ENCODE peak calls at places on chromosomes 11 and 22, in eight cellular contexts. One of them, this sample, is unnamed.

GRCh38 chr22:19663286-19663815 is 51.0 kb upstream of the SEPTIN5 start:
- DNase-seq in transverse colon: peak
- DNase-seq in GM23338: no peak
- DNase-seq in A549: no peak
- DNase-seq in HCT116: no peak
- DNase-seq in esophagus muscularis mucosa: no peak
- DNase-seq in fibroblast of lung: peak
- DNase-seq in Panc1: no peak
- DNase-seq in this sample: peak

GRCh38 chr11:108871152-108871551 is 206.3 kb downstream of the DDX10 start:
- DNase-seq in GM23338: peak
- DNase-seq in A549: no peak
- DNase-seq in Panc1: no peak
- DNase-seq in fibroblast of lung: peak
- DNase-seq in esophagus muscularis mucosa: no peak
- DNase-seq in HCT116: no peak
- DNase-seq in transverse colon: no peak
- DNase-seq in this sample: peak

GRCh38 chr11:69283446-69283845 is 10.5 kb upstream of the MYEOV start:
- DNase-seq in esophagus muscularis mucosa: no peak
- DNase-seq in Panc1: no peak
- DNase-seq in transverse colon: no peak
- DNase-seq in GM23338: no peak
- DNase-seq in A549: no peak
- DNase-seq in HCT116: no peak
- DNase-seq in fibroblast of lung: no peak
- DNase-seq in this sample: no peak

GRCh38 chr11:70040452-70040851 is 37.7 kb upstream of the ANO1 start:
- DNase-seq in Panc1: no peak
- DNase-seq in fibroblast of lung: no peak
- DNase-seq in GM23338: no peak
- DNase-seq in A549: no peak
- DNase-seq in esophagus muscularis mucosa: peak
- DNase-seq in HCT116: no peak
- DNase-seq in transverse colon: no peak
- DNase-seq in this sample: no peak

GRCh38 chr22:44723801-44724200 is 21.8 kb downstream of the PRR5 start:
- DNase-seq in A549: peak
- DNase-seq in esophagus muscularis mucosa: no peak
- DNase-seq in GM23338: no peak
- DNase-seq in Panc1: no peak
- DNase-seq in transverse colon: no peak
- DNase-seq in HCT116: peak
- DNase-seq in fibroblast of lung: peak
- DNase-seq in this sample: peak

GRCh38 chr11:117315285-117316196 is 515 bp downstream of the BACE1 start:
- DNase-seq in Panc1: no peak
- DNase-seq in fibroblast of lung: peak
- DNase-seq in esophagus muscularis mucosa: no peak
- DNase-seq in transverse colon: no peak
- DNase-seq in A549: no peak
- DNase-seq in GM23338: peak
- DNase-seq in HCT116: no peak
- DNase-seq in this sample: no peak

GRCh38 chr11:111696556-111696955 is 69.6 kb downstream of the PPP2R1B start:
- DNase-seq in Panc1: no peak
- DNase-seq in GM23338: no peak
- DNase-seq in transverse colon: no peak
- DNase-seq in esophagus muscularis mucosa: no peak
- DNase-seq in HCT116: no peak
- DNase-seq in fibroblast of lung: peak
- DNase-seq in A549: no peak
- DNase-seq in this sample: peak

GRCh38 chr11:26583550-26583949 is 11.5 kb upstream of the MUC15 start:
- DNase-seq in GM23338: no peak
- DNase-seq in Panc1: no peak
- DNase-seq in esophagus muscularis mucosa: no peak
- DNase-seq in A549: no peak
- DNase-seq in fibroblast of lung: no peak
- DNase-seq in transverse colon: no peak
- DNase-seq in HCT116: no peak
- DNase-seq in this sample: peak

GRCh38 chr11:119491753-119492455 is 68.9 kb upstream of the THY1 start:
- DNase-seq in transverse colon: no peak
- DNase-seq in fibroblast of lung: peak
- DNase-seq in Panc1: no peak
- DNase-seq in esophagus muscularis mucosa: no peak
- DNase-seq in HCT116: no peak
- DNase-seq in A549: no peak
- DNase-seq in GM23338: peak
- DNase-seq in this sample: peak

GRCh38 chr11:110951609-110952008 is 239.4 kb upstream of the ARHGAP20 start:
- DNase-seq in A549: no peak
- DNase-seq in Panc1: no peak
- DNase-seq in GM23338: no peak
- DNase-seq in fibroblast of lung: no peak
- DNase-seq in esophagus muscularis mucosa: no peak
- DNase-seq in HCT116: no peak
- DNase-seq in transverse colon: no peak
- DNase-seq in this sample: no peak

GRCh38 chr11:75667268-75667830 is 1.5 kb downstream of the MAP6 start:
- DNase-seq in GM23338: peak
- DNase-seq in A549: peak
- DNase-seq in esophagus muscularis mucosa: no peak
- DNase-seq in Panc1: no peak
- DNase-seq in HCT116: no peak
- DNase-seq in transverse colon: peak
- DNase-seq in fibroblast of lung: peak
- DNase-seq in this sample: no peak

GRCh38 chr11:33624082-33624481 is 76.5 kb downstream of the C11orf91 start:
- DNase-seq in A549: no peak
- DNase-seq in fibroblast of lung: no peak
- DNase-seq in HCT116: no peak
- DNase-seq in esophagus muscularis mucosa: no peak
- DNase-seq in Panc1: no peak
- DNase-seq in transverse colon: no peak
- DNase-seq in GM23338: no peak
- DNase-seq in this sample: no peak

GRCh38 chr11:98068251-98068650 is 952.5 kb upstream of the CNTN5 start:
- DNase-seq in esophagus muscularis mucosa: no peak
- DNase-seq in transverse colon: no peak
- DNase-seq in Panc1: no peak
- DNase-seq in HCT116: no peak
- DNase-seq in A549: no peak
- DNase-seq in fibroblast of lung: no peak
- DNase-seq in GM23338: no peak
- DNase-seq in this sample: no peak

GRCh38 chr11:111441443-111441842 is 62.4 kb upstream of the POU2AF1 start:
- DNase-seq in HCT116: no peak
- DNase-seq in esophagus muscularis mucosa: no peak
- DNase-seq in Panc1: no peak
- DNase-seq in fibroblast of lung: peak
- DNase-seq in transverse colon: no peak
- DNase-seq in A549: no peak
- DNase-seq in GM23338: no peak
- DNase-seq in this sample: peak

GRCh38 chr11:5597953-5598352 is 1.5 kb downstream of the TRIM6 start:
- DNase-seq in GM23338: peak
- DNase-seq in Panc1: no peak
- DNase-seq in transverse colon: no peak
- DNase-seq in fibroblast of lung: peak
- DNase-seq in esophagus muscularis mucosa: no peak
- DNase-seq in A549: no peak
- DNase-seq in HCT116: no peak
- DNase-seq in this sample: no peak

GRCh38 chr11:4098026-4098621 is 3.5 kb downstream of the RRM1 start:
- DNase-seq in fibroblast of lung: no peak
- DNase-seq in GM23338: no peak
- DNase-seq in transverse colon: no peak
- DNase-seq in HCT116: no peak
- DNase-seq in A549: no peak
- DNase-seq in Panc1: no peak
- DNase-seq in esophagus muscularis mucosa: no peak
- DNase-seq in this sample: no peak
- H3K4me3 ChIP-seq in fibroblast of lung: no peak
- H3K4me3 ChIP-seq in GM23338: no peak
- H3K4me3 ChIP-seq in transverse colon: no peak
- H3K4me3 ChIP-seq in HCT116: no peak
- H3K4me3 ChIP-seq in A549: no peak
- H3K4me3 ChIP-seq in Panc1: no peak
- H3K4me3 ChIP-seq in esophagus muscularis mucosa: no peak
- H3K4me3 ChIP-seq in this sample: no peak

GRCh38 chr11:1917523-1918435 is 1.7 kb upstream of the TNNT3 start:
- DNase-seq in fibroblast of lung: no peak
- DNase-seq in esophagus muscularis mucosa: no peak
- DNase-seq in Panc1: no peak
- DNase-seq in A549: no peak
- DNase-seq in GM23338: peak
- DNase-seq in transverse colon: no peak
- DNase-seq in HCT116: no peak
- DNase-seq in this sample: no peak
- TF ChIP-seq CTCF in fibroblast of lung: peak
- TF ChIP-seq CTCF in esophagus muscularis mucosa: peak
- TF ChIP-seq CTCF in Panc1: peak
- TF ChIP-seq CTCF in A549: no peak
- TF ChIP-seq CTCF in GM23338: peak
- TF ChIP-seq CTCF in transverse colon: peak
- TF ChIP-seq CTCF in HCT116: peak
- TF ChIP-seq CTCF in this sample: peak

GRCh38 chr11:134950692-134951304 is 538.8 kb upstream of the B3GAT1 start:
- DNase-seq in fibroblast of lung: peak
- DNase-seq in esophagus muscularis mucosa: peak
- DNase-seq in Panc1: no peak
- DNase-seq in A549: no peak
- DNase-seq in HCT116: no peak
- DNase-seq in transverse colon: no peak
- DNase-seq in GM23338: no peak
- DNase-seq in this sample: peak

GRCh38 chr11:134951305-134951700 is 539.3 kb upstream of the B3GAT1 start:
- DNase-seq in fibroblast of lung: peak
- DNase-seq in esophagus muscularis mucosa: peak
- DNase-seq in GM23338: no peak
- DNase-seq in transverse colon: no peak
- DNase-seq in HCT116: no peak
- DNase-seq in Panc1: no peak
- DNase-seq in A549: no peak
- DNase-seq in this sample: peak

GRCh38 chr11:134949716-134950115 is 537.7 kb upstream of the B3GAT1 start:
- DNase-seq in A549: no peak
- DNase-seq in Panc1: no peak
- DNase-seq in transverse colon: no peak
- DNase-seq in HCT116: no peak
- DNase-seq in esophagus muscularis mucosa: no peak
- DNase-seq in GM23338: no peak
- DNase-seq in fibroblast of lung: peak
- DNase-seq in this sample: peak

GRCh38 chr11:134947556-134947955 is 535.5 kb upstream of the B3GAT1 start:
- DNase-seq in HCT116: no peak
- DNase-seq in fibroblast of lung: no peak
- DNase-seq in esophagus muscularis mucosa: peak
- DNase-seq in Panc1: no peak
- DNase-seq in GM23338: no peak
- DNase-seq in transverse colon: no peak
- DNase-seq in A549: no peak
- DNase-seq in this sample: no peak

DNA sequence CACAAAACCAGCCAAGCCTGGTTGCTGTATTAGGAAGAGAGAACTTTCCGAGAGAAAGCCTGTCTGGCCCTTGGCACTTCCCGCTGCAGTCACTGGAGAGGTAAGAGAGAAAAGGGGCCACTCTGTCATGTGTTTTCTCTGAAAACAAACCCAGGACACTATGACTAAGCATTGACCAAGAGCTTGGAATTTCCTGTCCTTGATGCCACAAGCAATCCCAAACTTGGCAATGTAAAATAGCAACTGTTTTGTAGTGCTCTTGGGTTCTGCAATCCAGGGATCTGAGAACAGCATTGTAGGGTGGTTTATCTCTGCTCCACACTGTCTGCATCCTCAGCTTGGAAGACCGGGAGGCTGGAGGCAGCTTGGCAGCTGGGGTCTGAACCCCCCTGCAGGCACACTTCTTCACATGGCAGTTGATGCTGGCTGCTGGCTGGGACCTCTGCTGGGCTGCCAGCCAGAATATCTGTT is 537.1 kb upstream of the B3GAT1 start:
- DNase-seq in fibroblast of lung: peak
- DNase-seq in transverse colon: no peak
- DNase-seq in GM23338: no peak
- DNase-seq in HCT116: peak
- DNase-seq in esophagus muscularis mucosa: peak
- DNase-seq in Panc1: peak
- DNase-seq in A549: no peak
- DNase-seq in this sample: peak
- H3K4me3 ChIP-seq in fibroblast of lung: no peak
- H3K4me3 ChIP-seq in transverse colon: no peak
- H3K4me3 ChIP-seq in GM23338: no peak
- H3K4me3 ChIP-seq in HCT116: no peak
- H3K4me3 ChIP-seq in esophagus muscularis mucosa: no peak
- H3K4me3 ChIP-seq in Panc1: no peak
- H3K4me3 ChIP-seq in A549: no peak
- H3K4me3 ChIP-seq in this sample: no peak

GRCh38 chr11:44535201-44535980 is 30.1 kb upstream of the CD82 start:
- DNase-seq in Panc1: no peak
- DNase-seq in transverse colon: no peak
- DNase-seq in HCT116: no peak
- DNase-seq in GM23338: no peak
- DNase-seq in fibroblast of lung: no peak
- DNase-seq in A549: no peak
- DNase-seq in esophagus muscularis mucosa: no peak
- DNase-seq in this sample: no peak

GRCh38 chr11:44539971-44540370 is 25.5 kb upstream of the CD82 start:
- DNase-seq in A549: no peak
- DNase-seq in fibroblast of lung: no peak
- DNase-seq in HCT116: no peak
- DNase-seq in transverse colon: no peak
- DNase-seq in GM23338: no peak
- DNase-seq in esophagus muscularis mucosa: no peak
- DNase-seq in Panc1: no peak
- DNase-seq in this sample: no peak

GRCh38 chr11:44538375-44539054 is 26.9 kb upstream of the CD82 start:
- DNase-seq in GM23338: peak
- DNase-seq in transverse colon: peak
- DNase-seq in fibroblast of lung: peak
- DNase-seq in A549: peak
- DNase-seq in HCT116: peak
- DNase-seq in esophagus muscularis mucosa: no peak
- DNase-seq in Panc1: no peak
- DNase-seq in this sample: peak

GRCh38 chr11:44536779-44537516 is 28.5 kb upstream of the CD82 start:
- DNase-seq in esophagus muscularis mucosa: no peak
- DNase-seq in A549: no peak
- DNase-seq in GM23338: no peak
- DNase-seq in Panc1: no peak
- DNase-seq in fibroblast of lung: no peak
- DNase-seq in transverse colon: no peak
- DNase-seq in HCT116: no peak
- DNase-seq in this sample: no peak

DNA sequence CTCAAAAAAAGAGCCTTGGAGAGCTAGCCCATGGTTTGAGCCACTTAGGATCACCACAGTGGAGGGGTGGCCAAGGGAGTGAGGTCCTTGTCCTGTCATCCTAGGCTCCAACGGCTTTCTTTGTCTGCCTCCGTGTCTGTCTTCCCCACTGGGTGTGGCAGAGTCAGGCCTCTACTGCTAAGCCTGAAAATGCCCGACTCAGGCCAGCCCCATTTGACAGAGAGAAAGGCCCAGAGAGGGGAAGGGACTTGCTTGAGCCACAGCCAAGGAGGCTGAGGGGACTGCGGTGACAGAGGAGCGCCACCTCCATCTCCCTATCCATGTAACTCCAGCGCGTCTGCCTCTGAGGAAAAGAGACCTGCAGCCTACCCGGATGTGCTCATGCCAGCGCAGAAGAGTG is 27.8 kb upstream of the CD82 start:
- DNase-seq in Panc1: no peak
- DNase-seq in HCT116: no peak
- DNase-seq in esophagus muscularis mucosa: no peak
- DNase-seq in fibroblast of lung: no peak
- DNase-seq in A549: no peak
- DNase-seq in GM23338: no peak
- DNase-seq in transverse colon: no peak
- DNase-seq in this sample: no peak
- TF ChIP-seq CTCF in Panc1: no peak
- TF ChIP-seq CTCF in HCT116: no peak
- TF ChIP-seq CTCF in esophagus muscularis mucosa: no peak
- TF ChIP-seq CTCF in fibroblast of lung: no peak
- TF ChIP-seq CTCF in A549: no peak
- TF ChIP-seq CTCF in GM23338: no peak
- TF ChIP-seq CTCF in transverse colon: no peak
- TF ChIP-seq CTCF in this sample: no peak